ENCODE peak calls at places on chromosomes 4 and X, in ten cellular contexts. S is GM23338; U is thyroid gland; E is CD8-positive, alpha-beta T cell; I is mucosa of descending colon; F is ovary; G is Panc1; C is tibial artery; K is keratinocyte; R is left ventricle myocardium inferior. V is an unnamed sample. For H3K4me1, the result is how much of the 10 kb centered on the place peaks cover.

GRCh38 chrX:136867518-136867917 is 13.0 kb downstream of the RBMX start:
- DNase-seq in I (no peak), E (no peak), U (no peak), C (no peak), R (no peak), F (no peak), K (no peak), S (no peak), G (no peak), V (no peak)

GRCh38 chrX:44225667-44226066 is 117.8 kb downstream of the EFHC2 start:
- DNase-seq in I (no peak), K (no peak), E (no peak), C (no peak), U (no peak), R (no peak), F (no peak), S (no peak), G (no peak), V (no peak)

GRCh38 chr4:175339100-175339707 is 421.0 kb downstream of the ADAM29 start:
- DNase-seq in G (no peak), C (no peak), I (no peak), S (no peak), R (no peak), F (no peak), E (no peak), U (no peak), K (no peak), V (no peak)

GRCh38 chr4:99161700-99162099 is 17.6 kb upstream of the ADH4 start:
- DNase-seq in U (no peak), E (no peak), C (no peak), F (no peak), R (no peak), I (no peak), S (no peak), G (no peak), K (no peak), V (no peak)

GRCh38 chrX:40971736-40972135 is 113.5 kb upstream of the USP9X start:
- DNase-seq in R (no peak), F (no peak), E (no peak), U (no peak), C (no peak), K (no peak), G (no peak), S (no peak), I (no peak), V (no peak)

GRCh38 chr4:134544303-134544761 is 342.7 kb upstream of the PABPC4L start:
- DNase-seq in K (no peak), U (peak), R (no peak), I (no peak), F (no peak), E (no peak), C (no peak), S (peak), G (no peak), V (no peak)

GRCh38 chr4:108360857-108361820 is 192.4 kb upstream of the LEF1 start:
- DNase-seq in C (no peak), K (no peak), R (no peak), F (no peak), E (no peak), G (no peak), U (peak), S (peak), I (no peak), V (no peak)

GRCh38 chr4:72977936-72978485 is 91.5 kb downstream of the COX18 start:
- DNase-seq in E (no peak), S (no peak), U (no peak), K (no peak), R (no peak), G (no peak), F (no peak), C (no peak), I (no peak), V (no peak)

GRCh38 chr4:169341490-169341889 is 70.7 kb upstream of the SH3RF1 start:
- DNase-seq in R (no peak), K (no peak), E (no peak), U (no peak), C (no peak), S (no peak), F (no peak), G (no peak), I (no peak), V (peak)

GRCh38 chr4:2593003-2593402 is 56.6 kb downstream of the FAM193A start:
- DNase-seq in E (no peak), K (no peak), I (no peak), C (no peak), U (no peak), F (no peak), G (no peak), R (no peak), S (peak), V (no peak)

GRCh38 chr4:2598661-2599654 is 62.5 kb downstream of the FAM193A start:
- DNase-seq in I (peak), U (no peak), E (peak), R (no peak), S (peak), C (no peak), G (no peak), F (no peak), K (no peak), V (no peak)

GRCh38 chr4:2592572-2592971 is 56.1 kb downstream of the FAM193A start:
- DNase-seq in K (no peak), F (no peak), E (no peak), C (no peak), R (no peak), S (peak), G (no peak), I (no peak), U (no peak), V (no peak)

GRCh38 chr4:2595436-2595835 is 59.0 kb downstream of the FAM193A start:
- DNase-seq in G (no peak), I (no peak), R (no peak), S (no peak), K (no peak), E (no peak), U (no peak), C (no peak), F (no peak), V (no peak)

GRCh38 chr4:2596153-2596552 is 59.7 kb downstream of the FAM193A start:
- DNase-seq in S (no peak), G (no peak), R (no peak), E (no peak), K (no peak), I (peak), F (no peak), U (no peak), C (no peak), V (no peak)
- H3K4me1 ChIP-seq in S (half or more), G (under half), R (half or more), E (under half), K (under half), I (under half), F (under half), U (under half), C (under half), V (under half)

DNA sequence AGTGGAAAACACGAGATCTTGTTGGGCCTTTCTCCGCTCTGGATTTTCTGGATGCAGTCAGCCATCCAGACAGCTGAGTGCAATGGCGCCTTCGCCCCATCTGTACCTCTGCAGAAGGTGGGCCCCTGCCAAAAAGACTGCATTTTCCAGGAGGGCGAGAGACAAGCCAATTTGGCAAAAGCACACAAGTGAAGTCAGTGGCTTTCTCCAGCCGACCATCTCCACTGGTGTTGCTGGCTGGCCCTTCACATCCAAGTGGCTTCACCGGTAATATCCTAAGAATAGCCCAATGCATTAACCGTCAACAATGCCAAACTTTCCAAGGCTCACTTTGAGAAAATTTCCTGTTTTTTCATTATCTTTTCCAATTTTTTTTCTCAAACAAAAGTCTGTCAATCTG is 96.2 kb upstream of the MXRA5 start:
- DNase-seq in C (no peak), G (no peak), S (no peak), K (no peak), I (no peak), F (no peak), R (no peak), U (no peak), E (no peak), V (no peak)
- TF ChIP-seq CTCF in C (no peak), G (no peak), S (no peak), K (no peak), I (no peak), F (no peak), R (no peak), U (no peak), E (no peak), V (no peak)

GRCh38 chrX:1394731-1395501 is 3.0 kb upstream of the SLC25A6 start:
- DNase-seq in R (peak), I (no peak), G (no peak), F (peak), C (peak), K (no peak), U (peak), S (no peak), E (no peak), V (no peak)

GRCh38 chrX:1397001-1397400 is 5.1 kb upstream of the SLC25A6 start:
- DNase-seq in U (no peak), S (no peak), E (no peak), I (no peak), K (no peak), F (no peak), C (peak), R (peak), G (no peak), V (no peak)

GRCh38 chrX:1398431-1399340 is 6.8 kb upstream of the SLC25A6 start:
- DNase-seq in K (no peak), U (peak), C (peak), R (peak), F (no peak), I (no peak), G (no peak), S (no peak), E (no peak), V (no peak)

GRCh38 chrX:1395646-1396216 is 3.8 kb upstream of the SLC25A6 start:
- DNase-seq in R (no peak), S (no peak), K (no peak), E (no peak), C (no peak), I (no peak), U (no peak), F (no peak), G (no peak), V (no peak)

GRCh38 chrX:1397441-1397840 is 5.5 kb upstream of the SLC25A6 start:
- DNase-seq in E (no peak), R (no peak), K (no peak), U (no peak), F (no peak), S (no peak), C (peak), G (no peak), I (no peak), V (no peak)
- H3K4me1 ChIP-seq in E (under half), R (under half), K (under half), U (under half), F (under half), S (under half), C (under half), G (under half), I (under half), V (under half)

DNA sequence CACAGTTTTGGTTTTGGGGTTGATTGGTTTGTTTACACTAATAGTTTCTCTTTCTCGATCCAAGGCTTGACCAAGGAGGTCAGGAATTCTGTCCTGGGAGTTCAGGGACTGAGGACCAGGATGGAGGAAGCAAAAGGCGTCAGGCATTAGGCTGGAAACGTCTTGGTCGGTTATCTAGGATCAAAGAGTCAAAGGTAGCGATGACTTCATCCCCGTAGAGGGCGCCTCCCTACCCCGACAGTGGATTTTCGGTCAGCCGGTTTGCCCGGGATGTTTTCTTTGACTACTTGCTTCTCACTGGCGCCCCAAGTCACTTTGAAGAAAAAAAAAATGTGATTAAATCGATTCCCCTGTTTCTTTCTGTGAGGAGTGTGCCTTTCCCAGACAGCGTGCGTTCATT is 985 bp upstream of the FHDC1 start:
- DNase-seq in U (peak), C (no peak), F (no peak), R (no peak), I (peak), E (no peak), S (peak), K (peak), G (no peak), V (no peak)
- TF ChIP-seq CTCF in U (peak), C (no peak), F (no peak), R (no peak), I (no peak), E (no peak), S (no peak), K (peak), G (no peak), V (no peak)

DNA sequence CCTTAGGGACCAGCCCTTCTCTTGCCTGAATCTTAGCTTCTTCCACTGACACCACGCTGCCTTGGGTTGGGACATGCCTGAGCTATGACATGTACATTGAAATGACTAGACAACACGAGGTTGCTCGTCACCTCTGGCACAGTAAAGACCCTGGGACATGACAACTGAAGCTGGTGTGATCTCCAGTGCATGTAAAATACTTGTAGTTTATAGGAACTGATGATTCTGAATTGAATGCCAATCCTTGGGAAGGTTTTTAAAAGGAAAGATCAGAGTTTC is 100.7 kb upstream of the PGRMC2 start:
- DNase-seq in F (no peak), R (no peak), E (no peak), K (peak), U (no peak), S (no peak), C (no peak), G (no peak), I (no peak), V (no peak)
- H3K4me1 ChIP-seq in F (under half), R (half or more), E (under half), K (under half), U (under half), S (under half), C (under half), G (under half), I (under half), V (under half)

GRCh38 chr4:173192375-173193162 is 24.0 kb downstream of the GALNT7 start:
- DNase-seq in E (no peak), U (no peak), S (no peak), R (no peak), C (no peak), K (no peak), F (no peak), I (no peak), G (no peak), V (no peak)
- TF ChIP-seq CTCF in E (no peak), U (no peak), S (peak), R (no peak), C (no peak), K (peak), F (no peak), I (no peak), G (peak), V (no peak)